ENCODE peak calls at places on chromosomes 7 and 10, in five cellular contexts. G is Peyer's patch, E is body of pancreas, Q is IMR-90, J is testis. W is an unnamed sample.

GRCh38 chr10:112374724-112375541 is 1.0 kb downstream of the ACSL5 start:
- DNase-seq in Q (no peak), J (no peak), G (no peak), E (no peak), W (peak)

GRCh38 chr10:106540606-106541005 is 623.9 kb downstream of the SORCS1 start:
- DNase-seq in E (no peak), G (no peak), Q (peak), J (no peak), W (no peak)

GRCh38 chr10:98168147-98168546 is 33.7 kb downstream of the R3HCC1L start:
- DNase-seq in J (no peak), G (no peak), E (no peak), Q (no peak), W (no peak)

GRCh38 chr7:12297709-12298108 is 86.6 kb downstream of the TMEM106B start:
- DNase-seq in J (no peak), E (no peak), Q (no peak), G (no peak), W (no peak)

GRCh38 chr10:125113661-125114388 is 46.5 kb downstream of the CTBP2 start:
- DNase-seq in G (peak), J (peak), E (no peak), Q (no peak), W (no peak)

GRCh38 chr10:122852261-122852660 is 6.6 kb upstream of the CUZD1 start:
- DNase-seq in G (no peak), J (no peak), Q (no peak), E (no peak), W (no peak)

GRCh38 chr10:48880016-48880705 is 59.5 kb downstream of the LRRC18 start:
- DNase-seq in J (no peak), G (no peak), Q (no peak), E (no peak), W (no peak)

GRCh38 chr7:127673902-127674301 is 21.9 kb downstream of the SND1 start:
- DNase-seq in J (no peak), Q (no peak), E (no peak), G (no peak), W (no peak)

GRCh38 chr10:23405540-23405939 is 33.3 kb upstream of the OTUD1 start:
- DNase-seq in J (no peak), E (no peak), Q (peak), G (no peak), W (no peak)

GRCh38 chr7:151251926-151252835 is 3.7 kb upstream of the SMARCD3 start:
- DNase-seq in E (peak), Q (peak), J (peak), G (no peak), W (no peak)

GRCh38 chr10:83545901-83546391 is 593.4 kb upstream of the GHITM start:
- DNase-seq in E (peak), G (no peak), Q (no peak), J (no peak), W (no peak)

GRCh38 chr7:84237533-84238173 is 43.1 kb upstream of the SEMA3A start:
- DNase-seq in G (no peak), E (no peak), Q (peak), J (no peak), W (no peak)

DNA sequence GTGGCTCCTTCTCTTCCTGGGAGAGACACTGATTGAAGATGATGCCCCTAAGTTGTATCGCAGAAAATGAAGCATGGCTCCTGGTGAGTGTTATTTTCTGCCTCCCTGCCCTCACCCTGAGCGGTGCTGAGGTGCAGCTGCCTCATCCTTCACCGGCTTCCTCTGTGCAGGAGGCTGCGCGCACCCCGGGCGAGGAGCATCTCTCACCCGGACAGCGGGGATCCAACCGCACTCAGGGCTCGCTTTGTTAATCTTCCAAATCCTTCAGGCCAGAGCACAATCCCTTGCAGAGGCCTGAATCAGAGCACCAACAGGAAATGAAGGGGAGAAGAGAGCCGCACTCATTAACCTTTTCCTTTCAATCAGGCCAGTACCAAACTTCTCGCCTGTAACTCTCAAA is 910.3 kb downstream of the CCSER2 start:
- DNase-seq in E (no peak), J (no peak), G (no peak), Q (no peak), W (no peak)
- TF ChIP-seq POLR2A in E (no peak), J (no peak), G (no peak), Q (no peak), W (no peak)

DNA sequence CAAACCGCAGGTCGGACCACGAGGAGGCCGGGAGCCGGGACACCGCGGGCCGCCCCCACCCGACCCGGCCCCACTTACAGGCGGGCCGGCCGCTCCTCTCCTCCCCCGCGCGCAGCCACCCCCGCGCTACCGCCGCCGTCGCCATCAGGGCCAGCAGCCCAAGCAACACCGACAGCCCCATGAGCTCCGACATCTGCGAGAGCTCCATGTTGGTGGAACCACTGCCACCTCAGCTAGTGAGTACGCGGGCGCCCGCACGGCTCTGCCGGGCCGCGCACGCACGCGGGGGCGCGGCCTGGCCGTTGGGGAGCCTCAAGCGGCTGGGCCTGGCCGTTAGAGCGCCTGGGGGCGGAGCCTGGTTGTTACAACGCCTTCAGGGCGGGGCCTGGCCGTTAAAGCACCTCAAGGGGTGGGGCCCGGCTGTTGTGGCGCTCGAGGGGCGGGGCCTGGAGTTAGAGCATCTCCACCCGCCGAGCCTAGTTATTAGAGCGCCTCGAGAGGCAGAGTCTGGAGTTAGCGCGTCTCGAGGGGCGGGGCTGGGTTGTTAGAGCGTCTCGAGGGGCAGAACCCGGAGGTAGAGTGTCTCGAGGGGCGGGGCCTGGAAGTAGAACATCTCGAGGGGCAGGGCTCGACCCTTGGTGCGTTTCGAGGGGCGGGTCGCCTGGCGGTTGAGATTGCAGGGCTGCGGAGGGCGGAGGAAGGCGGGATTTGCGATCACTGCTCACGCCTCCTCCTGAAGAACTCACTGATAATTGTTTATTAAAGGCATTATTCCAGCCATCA is at the start of gene TBL2:
- DNase-seq in G (peak), E (peak), Q (peak), J (peak), W (peak)
- TF ChIP-seq POLR2A in G (peak), E (peak), Q (peak), J (peak), W (peak)

GRCh38 chr10:119138341-119139306 is 26.9 kb downstream of the SFXN4 start:
- DNase-seq in G (no peak), Q (no peak), J (no peak), E (no peak), W (peak)
- TF ChIP-seq POLR2A in G (no peak), Q (no peak), J (no peak), E (no peak), W (no peak)

GRCh38 chr7:23287612-23288011 is 11.5 kb upstream of the MALSU1 start:
- DNase-seq in J (no peak), Q (no peak), E (no peak), G (no peak), W (no peak)
- TF ChIP-seq POLR2A in J (no peak), Q (no peak), E (no peak), G (no peak), W (no peak)

GRCh38 chr7:6128205-6128604 is 97.0 kb downstream of the ANKRD61 start:
- DNase-seq in J (no peak), E (no peak), Q (peak), G (no peak), W (no peak)

GRCh38 chr7:6121141-6121540 is 90.0 kb downstream of the ANKRD61 start:
- DNase-seq in Q (peak), E (no peak), J (no peak), G (no peak), W (no peak)

GRCh38 chr7:6123843-6124242 is 92.7 kb downstream of the ANKRD61 start:
- DNase-seq in J (no peak), G (no peak), E (no peak), Q (no peak), W (no peak)

GRCh38 chr7:6130007-6130587 is 98.9 kb downstream of the ANKRD61 start:
- DNase-seq in Q (no peak), J (no peak), E (no peak), G (no peak), W (no peak)

DNA sequence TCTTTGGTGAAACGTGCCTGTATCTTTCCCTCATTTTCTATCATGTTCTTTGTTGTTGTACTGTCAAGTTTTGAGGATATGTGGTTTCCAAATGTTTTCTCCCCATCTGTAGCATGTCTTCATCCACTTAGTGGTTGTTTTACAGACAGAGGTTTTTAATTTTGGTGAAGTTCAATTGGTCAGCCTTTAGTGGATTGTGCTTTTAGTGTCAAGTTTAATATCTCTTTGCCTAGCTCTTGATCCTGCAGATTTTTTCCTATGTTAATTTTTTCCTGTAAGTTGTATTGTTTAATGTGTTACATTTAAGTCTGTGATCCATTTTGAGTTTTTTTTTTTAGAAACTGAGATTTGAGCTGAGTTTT is 95.9 kb downstream of the ANKRD61 start:
- DNase-seq in Q (no peak), G (no peak), J (no peak), E (no peak), W (no peak)
- TF ChIP-seq POLR2A in Q (no peak), G (no peak), J (no peak), E (no peak), W (no peak)

GRCh38 chr7:76294344-76295024 is 8.0 kb upstream of the HSPB1 start:
- DNase-seq in Q (peak), G (peak), E (peak), J (peak), W (peak)
- TF ChIP-seq POLR2A in Q (peak), G (peak), E (peak), J (peak), W (no peak)

GRCh38 chr7:32494946-32495297 is 367 bp upstream of the AVL9 start:
- DNase-seq in Q (no peak), J (no peak), E (no peak), G (no peak), W (no peak)
- TF ChIP-seq POLR2A in Q (no peak), J (no peak), E (peak), G (no peak), W (no peak)